ENCODE peak calls at places on chromosomes 11 and 22, in eight cellular contexts. J, C, X, K, N, H, B and E are unnamed samples.
A peak's percentile ranks its signal among the peaks of the same experiment; 100 is the strongest.

GRCh38 chr22:26585104-26585790 is 4.7 kb downstream of the TPST2 start:
- DNase-seq in H (no peak), B (no peak), C (peak; percentile 39), N (no peak), X (no peak), J (no peak), K (no peak), E (no peak)

GRCh38 chr22:29079218-29079901 is 6.5 kb downstream of the KREMEN1 start:
- DNase-seq in K (no peak), X (no peak), N (peak; percentile 79), J (no peak), B (no peak), C (no peak), H (no peak), E (no peak)

GRCh38 chr11:22666320-22666699 is at the start of gene GAS2:
- DNase-seq in N (no peak), H (no peak), C (no peak), K (no peak), J (no peak), X (peak; percentile 18), B (no peak), E (no peak)

GRCh38 chr22:26547426-26547825 is 35.2 kb upstream of the TFIP11 start:
- DNase-seq in H (no peak), C (no peak), J (no peak), B (no peak), X (no peak), N (no peak), K (no peak), E (no peak)

GRCh38 chr22:35835267-35835997 is 117.8 kb downstream of the APOL5 start:
- DNase-seq in X (no peak), K (no peak), J (no peak), N (no peak), B (no peak), H (no peak), C (no peak), E (no peak)

GRCh38 chr11:79076526-79077115 is 364.2 kb downstream of the TENM4 start:
- DNase-seq in N (peak; percentile 36), J (no peak), H (no peak), K (no peak), C (no peak), X (no peak), B (no peak), E (peak; percentile 47)

GRCh38 chr11:110131386-110132123 is 38.4 kb downstream of the ZC3H12C start:
- DNase-seq in X (no peak), C (no peak), K (no peak), N (no peak), B (no peak), J (no peak), H (no peak), E (no peak)

GRCh38 chr11:128669491-128669890 is 24.4 kb upstream of the FLI1 start:
- DNase-seq in N (no peak), K (no peak), B (no peak), H (no peak), X (no peak), C (peak; percentile 62), J (no peak), E (no peak)

GRCh38 chr11:17978553-17979287 is 34.1 kb downstream of the SERGEF start:
- DNase-seq in K (no peak), C (no peak), X (peak; percentile 68), B (peak; percentile 76), J (peak; percentile 43), H (peak; percentile 27), N (peak; percentile 64), E (peak; percentile 69)

GRCh38 chr11:69804769-69805508 is 14.3 kb downstream of the FGF3 start:
- DNase-seq in K (no peak), X (no peak), B (no peak), N (no peak), J (peak; percentile 41), H (no peak), C (no peak), E (no peak)

GRCh38 chr11:65663634-65664200 is 1.0 kb upstream of the RELA start:
- DNase-seq in C (peak; percentile 24), J (peak; percentile 67), H (peak; percentile 73), B (no peak), N (peak; percentile 20), K (no peak), X (peak; percentile 44), E (peak; percentile 30)

GRCh38 chr11:127564803-127565202 is 564.2 kb upstream of the KIRREL3 start:
- DNase-seq in X (no peak), K (no peak), C (no peak), H (no peak), N (no peak), J (no peak), B (no peak), E (no peak)

GRCh38 chr11:19714387-19715363 is 2.0 kb downstream of the NAV2 start:
- DNase-seq in J (peak; percentile 65), X (peak; percentile 37), C (no peak), B (peak; percentile 56), K (no peak), H (peak; percentile 41), N (no peak), E (no peak)

GRCh38 chr11:35146074-35146521 is 7.1 kb downstream of the CD44 start:
- DNase-seq in N (no peak), C (no peak), K (peak; percentile 49), X (no peak), B (no peak), H (no peak), J (no peak), E (no peak)

GRCh38 chr11:93537022-93537421 is 6.2 kb downstream of the SMCO4 start:
- DNase-seq in J (no peak), B (no peak), X (no peak), K (no peak), N (no peak), C (no peak), H (peak; percentile 53), E (no peak)

GRCh38 chr11:11978792-11979486 is 29.5 kb downstream of the DKK3 start:
- DNase-seq in K (no peak), N (no peak), J (no peak), B (peak; percentile 43), X (no peak), C (peak; percentile 86), H (no peak), E (no peak)

GRCh38 chr11:109783842-109784241 is 309.4 kb upstream of the ZC3H12C start:
- DNase-seq in N (no peak), B (no peak), K (no peak), X (peak; percentile 4), J (no peak), C (no peak), H (no peak), E (no peak)

GRCh38 chr11:46120711-46121327 is 435 bp downstream of the PHF21A start:
- DNase-seq in X (peak; percentile 49), J (no peak), K (no peak), B (peak; percentile 76), C (peak; percentile 51), N (peak; percentile 27), H (peak; percentile 89), E (peak; percentile 47)

GRCh38 chr11:61018059-61018458 is 46.6 kb downstream of the CD6 start:
- DNase-seq in J (no peak), B (no peak), X (no peak), N (no peak), C (no peak), H (no peak), K (no peak), E (no peak)